ENCODE peak calls at places on chromosome 3, in six cellular contexts. H is H1, P is IMR-90, L is neuronal stem cell, A is H9, F is mesenchymal stem cell. M is an unnamed sample.

GRCh38 chr3:71070497-71071465 is 512.7 kb downstream of the FOXP1 start:
- DNase-seq in L (no peak), F (peak; percentile 62), A (no peak), P (no peak), H (no peak), M (no peak)

GRCh38 chr3:173800154-173800553 is 402.6 kb downstream of the NLGN1 start:
- DNase-seq in L (no peak), P (no peak), A (no peak), F (no peak), H (no peak), M (peak; percentile 37)

GRCh38 chr3:193134895-193135294 is 106.1 kb upstream of the PLAAT1 start:
- DNase-seq in L (no peak), H (no peak), F (peak; percentile 31), A (no peak), P (peak; percentile 53), M (no peak)

GRCh38 chr3:71779674-71780377 is 5.1 kb downstream of the PROK2 start:
- DNase-seq in A (no peak), H (no peak), P (no peak), L (no peak), F (no peak), M (peak; percentile 38)

GRCh38 chr3:123706871-123707270 is 122.0 kb upstream of the HACD2 start:
- DNase-seq in A (no peak), P (peak; percentile 26), L (no peak), F (no peak), H (no peak), M (no peak)

GRCh38 chr3:69085543-69086132 is 901 bp downstream of the ARL6IP5 start:
- DNase-seq in P (no peak), H (no peak), L (no peak), F (peak; percentile 54), A (no peak), M (no peak)

GRCh38 chr3:62600033-62600432 is 226.7 kb upstream of the FEZF2 start:
- DNase-seq in L (no peak), H (no peak), F (no peak), P (no peak), A (no peak), M (no peak)

GRCh38 chr3:187165144-187165543 is 25.8 kb upstream of the RPL39L start:
- DNase-seq in L (peak; percentile 69), F (peak; percentile 69), A (peak; percentile 80), P (peak; percentile 55), H (no peak), M (peak; percentile 93)

GRCh38 chr3:152583913-152584312 is 251.0 kb upstream of the P2RY1 start:
- DNase-seq in A (no peak), H (no peak), L (no peak), P (no peak), F (no peak), M (no peak)

GRCh38 chr3:107817076-107817475 is 273.8 kb downstream of the CD47 start:
- DNase-seq in P (peak; percentile 50), A (no peak), F (peak; percentile 10), H (no peak), L (no peak), M (no peak)

GRCh38 chr3:53708001-53708621 is 138.1 kb downstream of the CHDH start:
- DNase-seq in L (no peak), P (no peak), A (peak; percentile 15), F (no peak), H (peak; percentile 29), M (no peak)

GRCh38 chr3:80113331-80113730 is 345.5 kb upstream of the ROBO1 start:
- DNase-seq in L (no peak), A (no peak), H (no peak), F (no peak), P (no peak), M (no peak)

GRCh38 chr3:88061749-88062148 is 2.7 kb downstream of the ZNF654 start:
- DNase-seq in F (no peak), A (no peak), L (no peak), H (no peak), P (no peak), M (no peak)

GRCh38 chr3:159486580-159486979 is 502.1 kb upstream of the IL12A start:
- DNase-seq in A (peak; percentile 64), P (peak; percentile 8), L (no peak), F (no peak), H (peak; percentile 52), M (peak; percentile 89)

GRCh38 chr3:12980596-12981290 is 92.5 kb downstream of the IQSEC1 start:
- DNase-seq in P (no peak), L (no peak), A (no peak), H (no peak), F (no peak), M (no peak)

GRCh38 chr3:156674911-156675743 is 737 bp downstream of the TIPARP start:
- DNase-seq in P (peak; percentile 43), A (peak; percentile 45), L (peak; percentile 61), F (peak; percentile 60), H (peak; percentile 81), M (peak; percentile 70)

GRCh38 chr3:188202358-188203138 is 48.6 kb downstream of the LPP start:
- DNase-seq in P (no peak), L (no peak), H (no peak), F (no peak), A (peak; percentile 63), M (peak; percentile 77)

GRCh38 chr3:178690571-178690970 is 154.3 kb downstream of the KCNMB2 start:
- DNase-seq in F (no peak), H (no peak), P (no peak), L (no peak), A (no peak), M (no peak)

GRCh38 chr3:69791111-69791510 is 51.8 kb downstream of the MITF start:
- DNase-seq in H (no peak), L (no peak), A (no peak), F (peak; percentile 96), P (peak; percentile 84), M (peak; percentile 20)

GRCh38 chr3:185084883-185085282 is 68.0 kb downstream of the C3orf70 start:
- DNase-seq in L (no peak), A (no peak), P (peak; percentile 77), H (no peak), F (peak; percentile 62), M (peak; percentile 14)

GRCh38 chr3:65730449-65730848 is 308.3 kb downstream of the MAGI1 start:
- DNase-seq in A (no peak), H (no peak), F (no peak), P (no peak), L (no peak), M (no peak)

GRCh38 chr3:27568393-27568792 is 84.2 kb upstream of the SLC4A7 start:
- DNase-seq in F (no peak), H (no peak), A (no peak), L (no peak), P (peak; percentile 72), M (no peak)

GRCh38 chr3:100401674-100402036 is 316 bp downstream of the LNP1 start:
- DNase-seq in A (no peak), L (no peak), P (peak; percentile 56), F (no peak), H (no peak), M (peak; percentile 75)

GRCh38 chr3:150365132-150365604 is 42.9 kb upstream of the TSC22D2 start:
- DNase-seq in L (no peak), H (no peak), A (no peak), F (peak; percentile 84), P (peak; percentile 84), M (no peak)

GRCh38 chr3:62546266-62546665 is 172.9 kb upstream of the FEZF2 start:
- DNase-seq in P (no peak), F (no peak), A (no peak), H (no peak), L (no peak), M (no peak)

GRCh38 chr3:71117572-71118247 is 465.8 kb downstream of the FOXP1 start:
- DNase-seq in A (no peak), H (no peak), F (peak; percentile 49), L (no peak), P (peak; percentile 69), M (no peak)

GRCh38 chr3:126752303-126753190 is 48.5 kb downstream of the CHCHD6 start:
- DNase-seq in A (peak; percentile 94), L (peak; percentile 71), F (peak; percentile 83), P (peak; percentile 78), H (peak; percentile 90), M (peak; percentile 98)

GRCh38 chr3:51311055-51311454 is 74.0 kb upstream of the MANF start:
- DNase-seq in H (no peak), A (no peak), P (peak; percentile 33), L (no peak), F (peak; percentile 37), M (peak; percentile 55)

GRCh38 chr3:119690043-119690656 is 12.7 kb upstream of the CFAP91 start:
- DNase-seq in P (peak; percentile 49), F (peak; percentile 48), H (no peak), A (no peak), L (no peak), M (peak; percentile 30)

GRCh38 chr3:133695772-133696171 is 34.0 kb upstream of the TOPBP1 start:
- DNase-seq in F (no peak), L (no peak), H (no peak), P (no peak), A (no peak), M (no peak)

GRCh38 chr3:67241084-67241483 is 243.0 kb downstream of the KBTBD8 start:
- DNase-seq in H (no peak), F (no peak), L (no peak), P (no peak), A (no peak), M (peak; percentile 10)

DNA sequence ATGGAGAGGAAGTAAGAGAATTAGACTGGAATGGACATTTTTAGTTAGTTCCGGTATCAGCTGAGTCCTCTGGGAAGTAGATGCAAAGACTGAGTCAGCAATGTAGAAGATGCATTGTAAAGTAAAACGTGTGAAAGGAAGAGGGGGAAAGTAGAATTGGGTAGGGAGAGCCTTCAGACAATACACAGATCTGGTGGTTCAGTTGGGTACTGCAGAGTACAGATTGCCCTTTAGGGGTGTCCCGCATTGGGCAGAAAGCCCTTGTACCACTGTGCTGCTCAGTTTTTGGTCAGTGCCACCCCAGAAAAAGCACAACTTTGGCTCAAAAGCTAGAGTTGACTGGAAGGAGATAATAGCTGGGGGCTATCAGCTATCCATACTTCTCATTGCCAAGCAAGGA is 247.4 kb downstream of the KBTBD8 start:
- DNase-seq in F (no peak), P (no peak), A (no peak), H (no peak), L (no peak), M (peak; percentile 6)
- H2AK5ac ChIP-seq in F (no peak overlapping the region), P (no peak overlapping the region), A (no peak overlapping the region), H (no peak overlapping the region), L (no peak overlapping the region), M (no peak overlapping the region)

GRCh38 chr3:170228093-170228766 is 6.0 kb downstream of the PRKCI start:
- DNase-seq in F (peak; percentile 18), A (no peak), H (no peak), L (no peak), P (peak; percentile 20), M (no peak)
- H2BK15ac ChIP-seq in F (no peak overlapping the region), A (no peak overlapping the region), H (no peak overlapping the region), L (no peak overlapping the region), P (peak overlapping the region; percentile 73), M (no peak overlapping the region)

GRCh38 chr3:121750087-121750415 is 510 bp upstream of the GOLGB1 start:
- DNase-seq in P (no peak), L (no peak), H (no peak), F (no peak), A (no peak), M (no peak)
- H2AK5ac ChIP-seq in P (peak overlapping the region; percentile 34), L (no peak overlapping the region), H (no peak overlapping the region), F (no peak overlapping the region), A (no peak overlapping the region), M (no peak overlapping the region)

DNA sequence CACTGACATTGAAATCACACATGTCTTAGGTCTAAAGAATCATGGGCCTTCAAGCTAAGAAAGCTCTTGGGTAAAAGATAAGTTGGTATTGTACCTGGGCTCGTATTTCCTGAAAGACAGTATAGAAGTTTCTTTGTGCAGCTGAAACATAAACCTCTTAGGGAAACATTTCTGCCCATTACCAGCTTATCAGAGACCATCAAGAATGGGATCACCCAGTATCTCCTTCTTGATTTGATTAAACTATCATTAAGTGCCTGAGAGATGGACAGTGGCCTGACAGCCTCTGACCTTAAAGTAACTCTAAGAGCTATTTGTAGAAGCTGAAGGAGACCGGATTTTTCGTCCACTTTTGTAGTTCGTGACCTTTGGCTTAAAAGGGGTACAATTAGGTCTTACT is 265.3 kb downstream of the ERC2 start:
- DNase-seq in F (no peak), L (no peak), A (no peak), H (no peak), P (no peak), M (no peak)
- H2BK15ac ChIP-seq in F (no peak overlapping the region), L (no peak overlapping the region), A (no peak overlapping the region), H (no peak overlapping the region), P (no peak overlapping the region), M (no peak overlapping the region)

M was measured in mesendoderm.